ENCODE peak calls at places on chromosomes 16 and 17, in four cellular contexts. J is K562, M is neuronal stem cell, G is psoas muscle. S is an unnamed sample.

GRCh38 chr16:73054732-73055481 is 7.0 kb upstream of the ZFHX3 start:
- DNase-seq in J (no peak), G (no peak), M (no peak), S (no peak)

GRCh38 chr16:88437367-88437964 is 15.6 kb upstream of the ZFPM1 start:
- DNase-seq in M (no peak), G (peak; percentile 81), J (peak; percentile 84), S (peak; percentile 66)

GRCh38 chr16:73265124-73265838 is 217.4 kb upstream of the ZFHX3 start:
- DNase-seq in J (peak; percentile 32), M (no peak), G (no peak), S (no peak)

GRCh38 chr17:46192484-46193245 is 564 bp downstream of the KANSL1 start:
- DNase-seq in M (peak; percentile 75), G (peak; percentile 89), J (peak; percentile 89), S (peak; percentile 60)

GRCh38 chr16:56352351-56353053 is 72.8 kb downstream of the AMFR start:
- DNase-seq in J (no peak), G (peak; percentile 37), M (no peak), S (no peak)

GRCh38 chr16:19185510-19185851 is 17.4 kb downstream of the SYT17 start:
- DNase-seq in M (no peak), G (no peak), J (no peak), S (no peak)

GRCh38 chr16:8655184-8655717 is 19.2 kb upstream of the ABAT start:
- DNase-seq in J (peak; percentile 22), M (no peak), G (no peak), S (no peak)

GRCh38 chr17:48841395-48841831 is 10.6 kb downstream of the CALCOCO2 start:
- DNase-seq in G (no peak), J (no peak), M (no peak), S (no peak)

GRCh38 chr17:3048727-3049471 is 14.5 kb downstream of the OR1D5 start:
- DNase-seq in J (peak; percentile 68), G (peak; percentile 97), M (peak; percentile 94), S (peak; percentile 83)

GRCh38 chr16:80664226-80664625 is 123.4 kb downstream of the DYNLRB2 start:
- DNase-seq in J (no peak), M (no peak), G (no peak), S (no peak)

DNA sequence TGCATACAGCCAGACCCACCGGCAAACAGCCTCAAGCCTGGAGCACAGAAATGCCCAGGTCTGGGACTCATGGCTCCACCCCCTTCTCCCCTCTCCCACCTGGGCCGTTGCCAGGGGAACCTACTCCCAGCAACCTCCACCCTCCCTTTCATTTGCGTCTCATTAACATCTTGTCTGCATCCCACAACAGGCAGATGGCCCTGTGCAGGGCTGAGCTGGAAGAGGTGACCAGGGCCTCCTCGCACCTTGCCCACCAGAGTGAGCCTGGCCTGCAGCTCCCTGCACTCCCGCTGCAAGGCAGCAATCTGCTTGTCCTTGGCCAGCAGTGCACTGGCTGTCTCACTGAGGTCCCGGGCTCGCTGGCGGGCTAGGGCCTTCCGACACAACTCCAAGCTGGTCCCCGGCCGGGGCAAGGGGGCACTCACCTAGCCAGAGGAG is 3.3 kb downstream of the TSPOAP1 start:
- DNase-seq in J (no peak), M (no peak), G (no peak), S (no peak)
- H3K4me3 ChIP-seq in J (no peak overlapping the region), M (no peak overlapping the region), G (peak overlapping the region; percentile 86), S (no peak overlapping the region)

GRCh38 chr16:1193143-1193824 is 31.8 kb downstream of the TPSG1 start:
- DNase-seq in M (no peak), G (no peak), J (peak; percentile 67), S (no peak)
- H3K4me1 ChIP-seq in M (peaks cover 6% of the 10 kb centered on the region), G (no peaks in the 10 kb centered on the region), J (peaks cover 60% of the 10 kb centered on the region), S (no peaks in the 10 kb centered on the region)

GRCh38 chr17:1344521-1344920 is 55.5 kb downstream of the YWHAE start:
- DNase-seq in J (no peak), G (no peak), M (no peak), S (no peak)

GRCh38 chr17:1351967-1352366 is 48.1 kb downstream of the YWHAE start:
- DNase-seq in J (no peak), M (no peak), G (no peak), S (no peak)

GRCh38 chr17:1343554-1343953 is 56.5 kb downstream of the YWHAE start:
- DNase-seq in G (no peak), J (no peak), M (no peak), S (no peak)

GRCh38 chr17:1351275-1351674 is 48.7 kb downstream of the YWHAE start:
- DNase-seq in J (no peak), G (no peak), M (no peak), S (no peak)

DNA sequence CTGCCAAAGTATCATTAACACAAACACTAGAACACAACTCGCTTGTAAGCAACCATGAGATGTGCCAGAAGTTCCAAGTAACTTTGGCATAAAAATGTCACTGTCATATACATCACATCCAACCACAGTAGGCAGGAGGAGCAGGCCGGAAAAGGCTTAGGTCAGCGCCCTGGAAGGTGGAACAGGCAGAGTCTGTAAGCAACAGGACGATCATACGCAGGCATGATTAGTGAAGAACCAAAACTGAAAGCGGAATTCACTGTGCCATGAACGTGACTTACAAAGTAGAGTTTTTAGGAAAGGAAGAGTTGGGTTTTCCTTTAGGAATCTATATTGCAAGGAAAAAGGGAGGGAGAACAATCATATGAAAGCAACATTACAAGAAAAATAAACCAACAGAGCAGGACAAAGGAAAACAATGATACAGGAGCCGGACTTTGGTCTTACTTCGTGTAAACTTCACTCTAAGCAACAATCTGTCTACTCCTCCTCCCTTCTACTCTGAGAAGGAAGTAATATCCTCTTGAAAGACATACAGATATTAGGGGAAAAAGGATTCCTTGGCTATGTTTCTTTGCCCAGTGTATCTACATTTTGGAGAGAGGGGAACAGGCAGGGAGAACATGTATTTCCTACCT is 52.2 kb downstream of the YWHAE start:
- DNase-seq in G (peak; percentile 67), J (no peak), M (no peak), S (no peak)
- H3K36me3 ChIP-seq in G (no peaks in the 10 kb centered on the region), J (peaks cover 82% of the 10 kb centered on the region), M (peaks cover 95% of the 10 kb centered on the region), S (peaks cover 8% of the 10 kb centered on the region)

GRCh38 chr17:7704601-7705268 is at the start of gene EFNB3:
- DNase-seq in M (peak; percentile 75), G (no peak), J (peak; percentile 60), S (no peak)
- H3K4me3 ChIP-seq in M (peak within 1 kb of the TSS; percentile 85), G (peak within 1 kb of the TSS; percentile 49), J (no peak within 1 kb of the TSS), S (peak within 1 kb of the TSS; percentile 13)

GRCh38 chr17:41444640-41445039 is 3.9 kb upstream of the KRT38 start:
- DNase-seq in J (no peak), M (no peak), G (no peak), S (no peak)
- H3K4me1 ChIP-seq in J (no peaks in the 10 kb centered on the region), M (no peaks in the 10 kb centered on the region), G (no peaks in the 10 kb centered on the region), S (no peaks in the 10 kb centered on the region)

GRCh38 chr17:17182601-17183136 is 23.5 kb downstream of the PLD6 start:
- DNase-seq in G (no peak), M (no peak), J (no peak), S (no peak)
- H3K36me3 ChIP-seq in G (peaks cover 14% of the 10 kb centered on the region), M (peaks cover 83% of the 10 kb centered on the region), J (peaks cover 32% of the 10 kb centered on the region), S (peaks cover 3% of the 10 kb centered on the region)

GRCh38 chr17:10033449-10033848 is 128.4 kb upstream of the RCVRN start:
- DNase-seq in J (no peak), G (no peak), M (no peak), S (no peak)
- H3K4me3 ChIP-seq in J (no peak overlapping the region), G (no peak overlapping the region), M (no peak overlapping the region), S (no peak overlapping the region)

S was measured in naive thymus-derived CD4-positive, alpha-beta T cell.